ENCODE peak calls at places on chromosome 6, in six cellular contexts. One of them, this sample, is unnamed. For H3K4me1, the result is how much of the 10 kb centered on the place peaks cover.

GRCh38 chr6:87791485-87791884 is 89.5 kb upstream of the AKIRIN2 start:
- DNase-seq in GM23338: no peak
- DNase-seq in HCT116: no peak
- DNase-seq in H9: no peak
- DNase-seq in OCI-LY7: peak
- DNase-seq in GM23248: no peak
- DNase-seq in this sample: no peak

GRCh38 chr6:148217051-148217450 is 125.6 kb upstream of the SASH1 start:
- DNase-seq in H9: no peak
- DNase-seq in OCI-LY7: no peak
- DNase-seq in GM23338: no peak
- DNase-seq in GM23248: no peak
- DNase-seq in HCT116: no peak
- DNase-seq in this sample: no peak

GRCh38 chr6:53647437-53648094 is 18.0 kb downstream of the KLHL31 start:
- DNase-seq in OCI-LY7: peak
- DNase-seq in HCT116: no peak
- DNase-seq in GM23338: no peak
- DNase-seq in GM23248: peak
- DNase-seq in H9: no peak
- DNase-seq in this sample: no peak

GRCh38 chr6:23228439-23229024 is 659.2 kb downstream of the HDGFL1 start:
- DNase-seq in HCT116: no peak
- DNase-seq in GM23248: peak
- DNase-seq in GM23338: no peak
- DNase-seq in OCI-LY7: no peak
- DNase-seq in H9: no peak
- DNase-seq in this sample: no peak

GRCh38 chr6:170238741-170239565 is 51.9 kb downstream of the DLL1 start:
- DNase-seq in GM23248: no peak
- DNase-seq in OCI-LY7: no peak
- DNase-seq in GM23338: no peak
- DNase-seq in HCT116: no peak
- DNase-seq in H9: no peak
- DNase-seq in this sample: no peak

GRCh38 chr6:131890091-131890490 is 61.1 kb downstream of the CCN2 start:
- DNase-seq in OCI-LY7: no peak
- DNase-seq in HCT116: no peak
- DNase-seq in H9: no peak
- DNase-seq in GM23248: no peak
- DNase-seq in GM23338: no peak
- DNase-seq in this sample: no peak

GRCh38 chr6:169806718-169807117 is 55.3 kb downstream of the ERMARD start:
- DNase-seq in OCI-LY7: no peak
- DNase-seq in GM23338: no peak
- DNase-seq in GM23248: no peak
- DNase-seq in H9: no peak
- DNase-seq in HCT116: no peak
- DNase-seq in this sample: no peak

GRCh38 chr6:169962604-169963469 is 211.4 kb downstream of the ERMARD start:
- DNase-seq in GM23338: no peak
- DNase-seq in OCI-LY7: no peak
- DNase-seq in H9: peak
- DNase-seq in GM23248: no peak
- DNase-seq in HCT116: no peak
- DNase-seq in this sample: peak

GRCh38 chr6:129701721-129702455 is 8.1 kb downstream of the ARHGAP18 start:
- DNase-seq in HCT116: no peak
- DNase-seq in GM23248: peak
- DNase-seq in OCI-LY7: no peak
- DNase-seq in H9: no peak
- DNase-seq in GM23338: no peak
- DNase-seq in this sample: peak

GRCh38 chr6:13488015-13488895 is 855 bp upstream of the GFOD1 start:
- DNase-seq in H9: peak
- DNase-seq in GM23338: peak
- DNase-seq in OCI-LY7: no peak
- DNase-seq in GM23248: peak
- DNase-seq in HCT116: no peak
- DNase-seq in this sample: no peak

GRCh38 chr6:2986722-2987196 is 12.9 kb upstream of the NQO2 start:
- DNase-seq in OCI-LY7: no peak
- DNase-seq in HCT116: no peak
- DNase-seq in GM23248: peak
- DNase-seq in GM23338: no peak
- DNase-seq in H9: no peak
- DNase-seq in this sample: peak

GRCh38 chr6:106574729-106575458 is 54.4 kb downstream of the RTN4IP1 start:
- DNase-seq in GM23338: no peak
- DNase-seq in GM23248: peak
- DNase-seq in HCT116: peak
- DNase-seq in H9: no peak
- DNase-seq in OCI-LY7: no peak
- DNase-seq in this sample: peak

GRCh38 chr6:160261991-160262718 is 3.5 kb upstream of the SLC22A2 start:
- DNase-seq in H9: peak
- DNase-seq in HCT116: no peak
- DNase-seq in GM23338: peak
- DNase-seq in GM23248: no peak
- DNase-seq in OCI-LY7: no peak
- DNase-seq in this sample: no peak

GRCh38 chr6:73328790-73329189 is 25.3 kb downstream of the DPPA5 start:
- DNase-seq in OCI-LY7: no peak
- DNase-seq in GM23248: no peak
- DNase-seq in HCT116: no peak
- DNase-seq in GM23338: no peak
- DNase-seq in H9: no peak
- DNase-seq in this sample: no peak
- H2AFZ ChIP-seq in OCI-LY7: peak
- H2AFZ ChIP-seq in GM23248: peak
- H2AFZ ChIP-seq in HCT116: no peak
- H2AFZ ChIP-seq in GM23338: peak
- H2AFZ ChIP-seq in H9: no peak
- H2AFZ ChIP-seq in this sample: no peak

GRCh38 chr6:157610451-157610999 is 212.5 kb upstream of the SNX9 start:
- DNase-seq in H9: no peak
- DNase-seq in OCI-LY7: no peak
- DNase-seq in HCT116: no peak
- DNase-seq in GM23338: no peak
- DNase-seq in GM23248: no peak
- DNase-seq in this sample: no peak
- H3K4me1 ChIP-seq in H9: under half
- H3K4me1 ChIP-seq in OCI-LY7: under half
- H3K4me1 ChIP-seq in HCT116: under half
- H3K4me1 ChIP-seq in GM23338: under half
- H3K4me1 ChIP-seq in GM23248: under half
- H3K4me1 ChIP-seq in this sample: under half

GRCh38 chr6:39256294-39256693 is 27.0 kb upstream of the KCNK5 start:
- DNase-seq in OCI-LY7: no peak
- DNase-seq in GM23338: peak
- DNase-seq in H9: peak
- DNase-seq in GM23248: no peak
- DNase-seq in HCT116: no peak
- DNase-seq in this sample: no peak
- H2AFZ ChIP-seq in OCI-LY7: no peak
- H2AFZ ChIP-seq in GM23338: no peak
- H2AFZ ChIP-seq in H9: no peak
- H2AFZ ChIP-seq in GM23248: no peak
- H2AFZ ChIP-seq in HCT116: no peak
- H2AFZ ChIP-seq in this sample: no peak

DNA sequence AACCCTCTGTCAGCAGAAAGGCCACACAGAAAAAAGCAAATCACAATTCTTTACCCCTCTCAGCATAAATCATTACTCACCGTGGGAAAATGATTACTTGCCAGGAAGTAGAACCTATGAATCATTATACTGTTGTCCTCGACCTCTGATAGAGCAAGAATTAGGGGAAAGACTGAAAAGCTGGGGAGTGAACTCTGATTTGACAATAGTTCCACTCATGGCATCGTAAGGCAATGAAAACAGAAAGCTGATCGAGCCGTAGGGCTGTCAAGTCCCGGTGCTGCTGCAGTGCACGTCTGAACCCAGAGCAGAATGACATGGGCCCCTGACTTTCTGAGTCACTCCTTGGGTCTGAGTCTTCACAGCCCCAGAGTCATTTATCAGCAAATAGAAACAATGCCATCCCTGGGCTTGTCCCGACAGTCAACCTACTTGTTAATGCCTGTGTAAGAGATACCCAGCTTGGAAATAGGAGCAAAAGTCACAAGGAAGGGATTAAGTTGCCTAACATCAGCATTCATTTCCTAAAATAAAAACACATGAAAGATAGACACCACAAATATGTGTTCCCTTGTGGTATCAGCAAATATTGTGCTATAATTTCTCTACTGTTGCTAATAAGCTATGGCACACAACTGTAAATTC is 224.8 kb upstream of the MARCKS start:
- DNase-seq in GM23338: no peak
- DNase-seq in GM23248: peak
- DNase-seq in H9: no peak
- DNase-seq in OCI-LY7: peak
- DNase-seq in HCT116: peak
- DNase-seq in this sample: peak
- H3K4me1 ChIP-seq in GM23338: under half
- H3K4me1 ChIP-seq in GM23248: half or more
- H3K4me1 ChIP-seq in H9: under half
- H3K4me1 ChIP-seq in OCI-LY7: half or more
- H3K4me1 ChIP-seq in HCT116: under half
- H3K4me1 ChIP-seq in this sample: under half

GRCh38 chr6:48151142-48151541 is 40.1 kb upstream of the PTCHD4 start:
- DNase-seq in H9: no peak
- DNase-seq in HCT116: no peak
- DNase-seq in GM23248: peak
- DNase-seq in GM23338: no peak
- DNase-seq in OCI-LY7: no peak
- DNase-seq in this sample: peak
- H2AFZ ChIP-seq in H9: no peak
- H2AFZ ChIP-seq in HCT116: no peak
- H2AFZ ChIP-seq in GM23248: no peak
- H2AFZ ChIP-seq in GM23338: no peak
- H2AFZ ChIP-seq in OCI-LY7: no peak
- H2AFZ ChIP-seq in this sample: no peak

This sample was measured in osteoblast.